ENCODE peak calls at places on chromosome 20, in four cellular contexts. Z is pancreas, W is cardiac muscle cell, Q is ovary. X is an unnamed sample.
A peak's percentile ranks its signal among the peaks of the same experiment; 100 is the strongest.

GRCh38 chr20:431012-431904 is 23.2 kb downstream of the RBCK1 start:
- DNase-seq in Z (peak; percentile 82), W (peak; percentile 72), Q (peak; percentile 55), X (no peak)

GRCh38 chr20:4472906-4473305 is 248.8 kb upstream of the PRND start:
- DNase-seq in Z (no peak), W (no peak), Q (no peak), X (no peak)

GRCh38 chr20:18553746-18554145 is 13.5 kb upstream of the SMIM26 start:
- DNase-seq in Z (no peak), W (peak; percentile 31), Q (no peak), X (no peak)

GRCh38 chr20:63132131-63132714 is 83.7 kb downstream of the YTHDF1 start:
- DNase-seq in Z (no peak), W (no peak), Q (peak; percentile 19), X (peak; percentile 8)

GRCh38 chr20:1595333-1595732 is 24.5 kb downstream of the SIRPB1 start:
- DNase-seq in Z (no peak), W (no peak), Q (no peak), X (no peak)

GRCh38 chr20:43916073-43916874 is 1.6 kb downstream of the TOX2 start:
- DNase-seq in Z (no peak), W (peak; percentile 60), Q (no peak), X (no peak)

GRCh38 chr20:54648421-54649142 is 173.2 kb downstream of the DOK5 start:
- DNase-seq in Z (no peak), W (no peak), Q (no peak), X (no peak)

GRCh38 chr20:14727485-14728170 is 390.2 kb upstream of the FLRT3 start:
- DNase-seq in Z (no peak), W (no peak), Q (no peak), X (no peak)

GRCh38 chr20:19492116-19492515 is 265.9 kb upstream of the RIN2 start:
- DNase-seq in Z (no peak), W (no peak), Q (no peak), X (no peak)

GRCh38 chr20:55978550-55978949 is 26.8 kb downstream of the CBLN4 start:
- DNase-seq in Z (no peak), W (no peak), Q (no peak), X (no peak)

GRCh38 chr20:32945710-32946221 is 58.5 kb downstream of the SUN5 start:
- DNase-seq in Z (no peak), W (peak; percentile 43), Q (no peak), X (no peak)

GRCh38 chr20:19415786-19416185 is 203.3 kb downstream of the SLC24A3 start:
- DNase-seq in Z (no peak), W (no peak), Q (no peak), X (no peak)

GRCh38 chr20:41552295-41553068 is 65.7 kb downstream of the CHD6 start:
- DNase-seq in Z (no peak), W (no peak), Q (no peak), X (no peak)

GRCh38 chr20:37464611-37465010 is 56.4 kb upstream of the NNAT start:
- DNase-seq in Z (no peak), W (no peak), Q (no peak), X (no peak)

GRCh38 chr20:8082999-8083398 is 49.1 kb upstream of the PLCB1 start:
- DNase-seq in Z (no peak), W (peak; percentile 96), Q (no peak), X (no peak)

GRCh38 chr20:8079976-8080375 is 52.1 kb upstream of the PLCB1 start:
- DNase-seq in Z (no peak), W (no peak), Q (no peak), X (no peak)

GRCh38 chr20:8078528-8078914 is 53.5 kb upstream of the PLCB1 start:
- DNase-seq in Z (no peak), W (peak; percentile 61), Q (no peak), X (no peak)

GRCh38 chr20:8076505-8077498 is 55.3 kb upstream of the PLCB1 start:
- DNase-seq in Z (peak; percentile 13), W (peak; percentile 53), Q (no peak), X (no peak)

GRCh38 chr20:8082025-8082424 is 50.0 kb upstream of the PLCB1 start:
- DNase-seq in Z (no peak), W (peak; percentile 47), Q (no peak), X (no peak)
- TF ChIP-seq CTCF in Z (peak; percentile 14), W (peak; percentile 35), Q (no peak), X (peak; percentile 44)

GRCh38 chr20:47926731-47927130 is 141.4 kb upstream of the SULF2 start:
- DNase-seq in Z (no peak), W (no peak), Q (no peak), X (no peak)

GRCh38 chr20:47921306-47922279 is 136.3 kb upstream of the SULF2 start:
- DNase-seq in Z (no peak), W (no peak), Q (no peak), X (no peak)

GRCh38 chr20:47925603-47926002 is 140.3 kb upstream of the SULF2 start:
- DNase-seq in Z (no peak), W (no peak), Q (no peak), X (no peak)

GRCh38 chr20:47917549-47918070 is 132.3 kb upstream of the SULF2 start:
- DNase-seq in Z (no peak), W (no peak), Q (no peak), X (no peak)

GRCh38 chr20:47922280-47922675 is 137.0 kb upstream of the SULF2 start:
- DNase-seq in Z (no peak), W (peak; percentile 64), Q (no peak), X (no peak)
- TF ChIP-seq CTCF in Z (no peak), W (no peak), Q (no peak), X (no peak)

GRCh38 chr20:21102691-21103311 is 3.4 kb downstream of the LINC00237 start:
- DNase-seq in Z (peak; percentile 43), W (peak; percentile 31), Q (peak; percentile 38), X (peak; percentile 46)

GRCh38 chr20:21100590-21101452 is 5.3 kb downstream of the LINC00237 start:
- DNase-seq in Z (no peak), W (peak; percentile 24), Q (no peak), X (no peak)

GRCh38 chr20:21099653-21100589 is 6.2 kb downstream of the LINC00237 start:
- DNase-seq in Z (peak; percentile 20), W (peak; percentile 9), Q (no peak), X (no peak)

GRCh38 chr20:21102252-21102609 is 3.9 kb downstream of the LINC00237 start:
- DNase-seq in Z (no peak), W (no peak), Q (no peak), X (no peak)

DNA sequence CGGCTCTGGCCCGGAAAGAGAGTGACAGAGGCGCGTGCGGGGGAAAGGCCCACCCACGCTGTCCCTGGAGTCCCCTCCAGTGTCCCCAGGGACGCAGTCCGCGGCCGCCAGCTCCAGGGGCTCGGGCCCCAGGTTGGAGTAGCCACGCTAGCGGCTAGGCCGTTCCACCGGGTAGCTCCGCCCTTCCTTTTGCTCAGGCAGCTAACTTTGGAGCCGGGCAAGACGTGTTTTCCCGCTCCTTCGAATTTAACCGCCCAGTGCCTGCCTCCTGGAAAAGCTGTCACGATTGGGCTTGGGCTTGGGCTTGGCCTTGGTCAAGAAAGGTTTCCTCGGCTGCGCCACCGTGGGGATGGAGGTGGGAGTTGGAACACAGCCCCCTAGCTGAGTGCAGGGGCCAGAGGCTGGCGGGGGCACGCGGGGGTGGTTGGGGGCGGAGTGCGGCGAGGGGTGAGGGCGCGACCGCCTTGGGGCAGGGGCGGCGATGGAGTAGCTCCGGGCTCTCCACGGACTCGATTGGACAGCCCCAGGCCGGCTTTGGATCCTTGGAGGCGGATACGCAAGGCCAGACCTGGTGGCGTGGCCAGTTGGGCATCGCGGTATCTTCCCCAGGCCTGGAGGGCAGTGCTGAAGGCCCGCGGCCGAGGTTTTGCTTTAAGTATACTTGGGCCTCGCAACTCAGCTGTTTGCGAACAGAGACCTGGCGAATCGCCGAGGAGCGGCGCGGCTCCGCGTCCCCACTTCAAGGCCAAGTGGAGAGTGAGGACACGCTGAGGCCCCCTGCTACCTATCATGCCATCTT is 4.5 kb downstream of the LINC00237 start:
- DNase-seq in Z (no peak), W (peak; percentile 9), Q (peak; percentile 38), X (no peak)
- TF ChIP-seq CTCF in Z (no peak), W (no peak), Q (no peak), X (no peak)

DNA sequence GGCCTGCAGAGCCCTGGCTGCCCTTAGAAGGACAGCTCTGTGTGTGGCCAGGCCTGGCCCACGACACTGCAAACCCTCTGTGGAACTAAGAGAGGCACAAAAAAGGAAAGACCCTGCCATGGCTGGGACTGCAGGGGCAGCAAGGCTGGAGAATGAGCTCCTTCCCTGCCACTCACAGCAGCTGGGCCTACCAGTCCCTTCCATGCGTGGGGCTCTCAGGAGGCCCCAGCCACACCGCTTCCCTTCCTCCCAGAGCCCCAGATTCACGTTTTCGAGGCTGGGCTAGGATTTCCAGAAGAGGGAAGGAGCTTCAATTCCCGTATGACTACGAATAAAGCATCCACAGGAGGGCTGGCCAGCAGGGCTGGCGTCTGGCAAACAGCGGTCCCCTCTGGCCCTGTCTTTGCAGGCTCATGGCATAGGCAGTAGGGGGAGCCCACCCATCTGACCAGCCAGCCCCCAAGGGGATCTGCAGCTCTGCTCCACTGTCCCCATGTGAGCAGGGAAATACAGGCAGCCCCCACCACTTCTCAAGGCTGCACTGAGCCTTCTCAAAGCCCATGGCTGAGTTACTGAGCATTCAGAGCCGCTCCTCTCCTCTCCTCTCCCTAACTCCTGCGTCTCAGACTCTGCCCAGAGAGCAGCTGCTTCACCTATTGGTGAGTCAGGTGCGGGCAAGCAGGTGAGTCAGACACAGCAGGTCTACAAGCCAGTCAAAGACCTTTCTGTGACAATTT is 53.1 kb downstream of the NINL start:
- DNase-seq in Z (no peak), W (no peak), Q (no peak), X (no peak)
- TF ChIP-seq CTCF in Z (no peak), W (no peak), Q (no peak), X (no peak)

GRCh38 chr20:57329608-57330221 is at the start of gene SPO11:
- DNase-seq in Z (no peak), W (no peak), Q (no peak), X (no peak)
- TF ChIP-seq CTCF in Z (no peak), W (no peak), Q (no peak), X (no peak)

GRCh38 chr20:60528141-60528540 is 569.9 kb downstream of the CDH26 start:
- DNase-seq in Z (no peak), W (no peak), Q (no peak), X (no peak)
- TF ChIP-seq CTCF in Z (no peak), W (no peak), Q (no peak), X (no peak)

DNA sequence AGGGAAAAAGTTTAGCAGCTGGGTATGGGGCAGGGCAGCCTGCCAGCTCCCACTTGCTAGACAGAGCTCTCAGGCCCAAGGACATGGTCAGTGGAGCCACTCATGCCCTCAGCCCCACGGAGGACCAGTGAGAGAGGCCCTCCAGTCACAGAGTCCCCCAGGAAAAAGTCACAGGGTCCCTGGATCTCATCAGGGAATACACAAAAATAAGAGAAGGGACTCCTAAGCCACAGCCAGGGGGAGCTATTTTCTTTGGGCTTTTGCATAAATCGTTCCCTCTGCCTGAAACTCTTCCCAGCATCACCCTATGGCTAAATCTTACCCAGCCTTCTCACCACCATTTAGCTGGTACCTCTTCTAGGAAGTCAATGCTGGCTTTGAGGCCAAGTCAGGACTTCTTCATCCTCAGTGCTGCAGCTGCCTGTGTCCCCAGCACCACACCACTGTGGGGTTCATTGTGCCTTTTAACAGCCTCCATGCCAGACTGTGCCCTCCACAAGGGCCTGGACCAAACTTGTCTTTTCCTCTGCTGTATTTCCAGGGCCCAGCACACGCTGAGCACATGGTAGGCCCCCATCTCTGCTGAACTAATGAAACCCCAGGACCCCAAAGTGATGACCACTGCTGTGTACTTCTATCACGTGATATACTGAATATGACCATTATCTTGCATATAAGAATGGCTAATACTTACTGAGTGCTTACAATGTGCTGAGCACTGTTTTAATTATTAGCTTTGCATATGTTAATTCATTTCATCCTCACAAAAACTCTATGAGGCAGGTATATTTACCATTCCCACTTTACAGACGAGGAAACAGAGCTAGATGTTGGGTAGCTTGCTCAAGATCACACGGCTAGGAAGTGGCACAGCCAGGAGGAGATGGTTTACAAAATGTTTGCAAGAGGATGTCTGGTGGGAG is 2.0 kb downstream of the ZNF335 start:
- DNase-seq in Z (peak; percentile 36), W (peak; percentile 74), Q (no peak), X (no peak)
- TF ChIP-seq CTCF in Z (peak; percentile 29), W (peak; percentile 72), Q (peak; percentile 50), X (peak; percentile 65)

GRCh38 chr20:11921326-11921725 is 3.6 kb downstream of the BTBD3 start:
- DNase-seq in Z (no peak), W (no peak), Q (no peak), X (no peak)
- TF ChIP-seq CTCF in Z (no peak), W (no peak), Q (no peak), X (no peak)